ENCODE peak calls at places on chromosome 1, in six cellular contexts. One of them, this sample, is unnamed.

GRCh38 chr1:27513958-27514357 is 24.0 kb upstream of the WASF2 start:
- DNase-seq in stimulated activated CD8-positive, alpha-beta memory T cell treated with anti-CD3 and anti-CD28 coated beads, Interleukin-12 subunit alpha, Interleukin-12 subunit beta, amount 100 ng/mL, for 1 hour: no peak
- DNase-seq in fibroblast of the conjunctiva: no peak
- DNase-seq in GM23338: no peak
- DNase-seq in HTR-8/SVneo: no peak
- DNase-seq in GM13976: no peak
- DNase-seq in this sample: no peak

GRCh38 chr1:201328576-201328975 is 45.3 kb downstream of the PKP1 start:
- DNase-seq in fibroblast of the conjunctiva: no peak
- DNase-seq in HTR-8/SVneo: no peak
- DNase-seq in stimulated activated CD8-positive, alpha-beta memory T cell treated with anti-CD3 and anti-CD28 coated beads, Interleukin-12 subunit alpha, Interleukin-12 subunit beta, amount 100 ng/mL, for 1 hour: no peak
- DNase-seq in GM13976: no peak
- DNase-seq in GM23338: no peak
- DNase-seq in this sample: no peak

GRCh38 chr1:220761688-220762427 is 13.7 kb downstream of the MTARC2 start:
- DNase-seq in HTR-8/SVneo: no peak
- DNase-seq in GM13976: no peak
- DNase-seq in stimulated activated CD8-positive, alpha-beta memory T cell treated with anti-CD3 and anti-CD28 coated beads, Interleukin-12 subunit alpha, Interleukin-12 subunit beta, amount 100 ng/mL, for 1 hour: no peak
- DNase-seq in fibroblast of the conjunctiva: no peak
- DNase-seq in GM23338: no peak
- DNase-seq in this sample: no peak

GRCh38 chr1:2266301-2266967 is 38.3 kb downstream of the SKI start:
- DNase-seq in GM13976: no peak
- DNase-seq in fibroblast of the conjunctiva: no peak
- DNase-seq in stimulated activated CD8-positive, alpha-beta memory T cell treated with anti-CD3 and anti-CD28 coated beads, Interleukin-12 subunit alpha, Interleukin-12 subunit beta, amount 100 ng/mL, for 1 hour: no peak
- DNase-seq in HTR-8/SVneo: no peak
- DNase-seq in GM23338: no peak
- DNase-seq in this sample: no peak

GRCh38 chr1:53122847-53123461 is 19.5 kb downstream of the SLC1A7 start:
- DNase-seq in fibroblast of the conjunctiva: no peak
- DNase-seq in GM23338: no peak
- DNase-seq in GM13976: no peak
- DNase-seq in HTR-8/SVneo: no peak
- DNase-seq in stimulated activated CD8-positive, alpha-beta memory T cell treated with anti-CD3 and anti-CD28 coated beads, Interleukin-12 subunit alpha, Interleukin-12 subunit beta, amount 100 ng/mL, for 1 hour: no peak
- DNase-seq in this sample: no peak

GRCh38 chr1:178581351-178581951 is 68.5 kb downstream of the TEX35 start:
- DNase-seq in HTR-8/SVneo: no peak
- DNase-seq in GM23338: peak; percentile 88
- DNase-seq in stimulated activated CD8-positive, alpha-beta memory T cell treated with anti-CD3 and anti-CD28 coated beads, Interleukin-12 subunit alpha, Interleukin-12 subunit beta, amount 100 ng/mL, for 1 hour: no peak
- DNase-seq in fibroblast of the conjunctiva: no peak
- DNase-seq in GM13976: no peak
- DNase-seq in this sample: peak; percentile 97

GRCh38 chr1:184228558-184228957 is 158.3 kb upstream of the C1orf21 start:
- DNase-seq in HTR-8/SVneo: no peak
- DNase-seq in GM13976: no peak
- DNase-seq in fibroblast of the conjunctiva: no peak
- DNase-seq in GM23338: no peak
- DNase-seq in stimulated activated CD8-positive, alpha-beta memory T cell treated with anti-CD3 and anti-CD28 coated beads, Interleukin-12 subunit alpha, Interleukin-12 subunit beta, amount 100 ng/mL, for 1 hour: no peak
- DNase-seq in this sample: no peak

GRCh38 chr1:3498986-3499385 is 44.5 kb downstream of the ARHGEF16 start:
- DNase-seq in HTR-8/SVneo: no peak
- DNase-seq in GM23338: no peak
- DNase-seq in stimulated activated CD8-positive, alpha-beta memory T cell treated with anti-CD3 and anti-CD28 coated beads, Interleukin-12 subunit alpha, Interleukin-12 subunit beta, amount 100 ng/mL, for 1 hour: no peak
- DNase-seq in fibroblast of the conjunctiva: no peak
- DNase-seq in GM13976: no peak
- DNase-seq in this sample: no peak

GRCh38 chr1:84996846-84997666 is at the start of gene MCOLN2:
- DNase-seq in GM23338: peak; percentile 79
- DNase-seq in fibroblast of the conjunctiva: no peak
- DNase-seq in GM13976: peak; percentile 89
- DNase-seq in stimulated activated CD8-positive, alpha-beta memory T cell treated with anti-CD3 and anti-CD28 coated beads, Interleukin-12 subunit alpha, Interleukin-12 subunit beta, amount 100 ng/mL, for 1 hour: no peak
- DNase-seq in HTR-8/SVneo: peak; percentile 39
- DNase-seq in this sample: peak; percentile 78

GRCh38 chr1:121417289-121417955 is 232.6 kb downstream of the SRGAP2C start:
- DNase-seq in GM23338: no peak
- DNase-seq in stimulated activated CD8-positive, alpha-beta memory T cell treated with anti-CD3 and anti-CD28 coated beads, Interleukin-12 subunit alpha, Interleukin-12 subunit beta, amount 100 ng/mL, for 1 hour: no peak
- DNase-seq in HTR-8/SVneo: no peak
- DNase-seq in GM13976: no peak
- DNase-seq in fibroblast of the conjunctiva: no peak
- DNase-seq in this sample: no peak

GRCh38 chr1:91505086-91505485 is 4.4 kb downstream of the CDC7 start:
- DNase-seq in fibroblast of the conjunctiva: no peak
- DNase-seq in stimulated activated CD8-positive, alpha-beta memory T cell treated with anti-CD3 and anti-CD28 coated beads, Interleukin-12 subunit alpha, Interleukin-12 subunit beta, amount 100 ng/mL, for 1 hour: no peak
- DNase-seq in GM23338: peak; percentile 2
- DNase-seq in HTR-8/SVneo: no peak
- DNase-seq in GM13976: no peak
- DNase-seq in this sample: no peak

GRCh38 chr1:78038491-78038939 is 7.3 kb upstream of the GIPC2 start:
- DNase-seq in stimulated activated CD8-positive, alpha-beta memory T cell treated with anti-CD3 and anti-CD28 coated beads, Interleukin-12 subunit alpha, Interleukin-12 subunit beta, amount 100 ng/mL, for 1 hour: no peak
- DNase-seq in GM23338: no peak
- DNase-seq in GM13976: no peak
- DNase-seq in fibroblast of the conjunctiva: no peak
- DNase-seq in HTR-8/SVneo: no peak
- DNase-seq in this sample: no peak

GRCh38 chr1:5481889-5482288 is 510.3 kb downstream of the NPHP4 start:
- DNase-seq in fibroblast of the conjunctiva: no peak
- DNase-seq in GM23338: no peak
- DNase-seq in HTR-8/SVneo: no peak
- DNase-seq in GM13976: peak; percentile 44
- DNase-seq in stimulated activated CD8-positive, alpha-beta memory T cell treated with anti-CD3 and anti-CD28 coated beads, Interleukin-12 subunit alpha, Interleukin-12 subunit beta, amount 100 ng/mL, for 1 hour: no peak
- DNase-seq in this sample: no peak

GRCh38 chr1:89844236-89844807 is 23.5 kb downstream of the LRRC8D start:
- DNase-seq in HTR-8/SVneo: no peak
- DNase-seq in stimulated activated CD8-positive, alpha-beta memory T cell treated with anti-CD3 and anti-CD28 coated beads, Interleukin-12 subunit alpha, Interleukin-12 subunit beta, amount 100 ng/mL, for 1 hour: peak; percentile 7
- DNase-seq in GM23338: no peak
- DNase-seq in GM13976: peak; percentile 35
- DNase-seq in fibroblast of the conjunctiva: no peak
- DNase-seq in this sample: no peak

GRCh38 chr1:244289976-244290375 is 161.7 kb downstream of the ADSS2 start:
- DNase-seq in stimulated activated CD8-positive, alpha-beta memory T cell treated with anti-CD3 and anti-CD28 coated beads, Interleukin-12 subunit alpha, Interleukin-12 subunit beta, amount 100 ng/mL, for 1 hour: no peak
- DNase-seq in GM13976: no peak
- DNase-seq in HTR-8/SVneo: no peak
- DNase-seq in fibroblast of the conjunctiva: no peak
- DNase-seq in GM23338: no peak
- DNase-seq in this sample: no peak

GRCh38 chr1:91799863-91800262 is 86.1 kb downstream of the TGFBR3 start:
- DNase-seq in fibroblast of the conjunctiva: no peak
- DNase-seq in GM13976: no peak
- DNase-seq in stimulated activated CD8-positive, alpha-beta memory T cell treated with anti-CD3 and anti-CD28 coated beads, Interleukin-12 subunit alpha, Interleukin-12 subunit beta, amount 100 ng/mL, for 1 hour: no peak
- DNase-seq in GM23338: no peak
- DNase-seq in HTR-8/SVneo: no peak
- DNase-seq in this sample: no peak

GRCh38 chr1:6490181-6491075 is 1.0 kb downstream of the PLEKHG5 start:
- DNase-seq in fibroblast of the conjunctiva: no peak
- DNase-seq in stimulated activated CD8-positive, alpha-beta memory T cell treated with anti-CD3 and anti-CD28 coated beads, Interleukin-12 subunit alpha, Interleukin-12 subunit beta, amount 100 ng/mL, for 1 hour: no peak
- DNase-seq in GM23338: peak; percentile 95
- DNase-seq in GM13976: peak; percentile 82
- DNase-seq in HTR-8/SVneo: peak; percentile 60
- DNase-seq in this sample: peak; percentile 86

GRCh38 chr1:225999227-225999911 is at the start of gene SDE2:
- DNase-seq in HTR-8/SVneo: peak; percentile 97
- DNase-seq in fibroblast of the conjunctiva: peak; percentile 99
- DNase-seq in GM13976: peak; percentile 96
- DNase-seq in stimulated activated CD8-positive, alpha-beta memory T cell treated with anti-CD3 and anti-CD28 coated beads, Interleukin-12 subunit alpha, Interleukin-12 subunit beta, amount 100 ng/mL, for 1 hour: peak; percentile 99
- DNase-seq in GM23338: peak; percentile 100
- DNase-seq in this sample: peak; percentile 99

GRCh38 chr1:244104309-244105060 is 53.4 kb downstream of the ZBTB18 start:
- DNase-seq in fibroblast of the conjunctiva: peak; percentile 31
- DNase-seq in GM13976: no peak
- DNase-seq in HTR-8/SVneo: peak; percentile 95
- DNase-seq in stimulated activated CD8-positive, alpha-beta memory T cell treated with anti-CD3 and anti-CD28 coated beads, Interleukin-12 subunit alpha, Interleukin-12 subunit beta, amount 100 ng/mL, for 1 hour: no peak
- DNase-seq in GM23338: no peak
- DNase-seq in this sample: no peak

This sample was measured in NAMALWA.